ENCODE peak calls at places on chromosomes 1 and 21, in five cellular contexts. E is dorsolateral prefrontal cortex, P is epithelial cell of esophagus, Z is ovary, G is lower lobe of right lung. Q is an unnamed sample.

GRCh38 chr1:207431508-207431907 is 22.6 kb upstream of the CR2 start:
- DNase-seq in G (no peak), Z (no peak), E (no peak), P (no peak), Q (no peak)

GRCh38 chr1:225834417-225835329 is 24.7 kb downstream of the EPHX1 start:
- DNase-seq in P (no peak), E (no peak), Z (peak; percentile 75), G (no peak), Q (peak; percentile 68)

GRCh38 chr1:4344065-4344753 is 310.2 kb upstream of the AJAP1 start:
- DNase-seq in P (no peak), Z (no peak), G (no peak), E (no peak), Q (no peak)

GRCh38 chr1:96538883-96539282 is 182.7 kb upstream of the PTBP2 start:
- DNase-seq in Z (peak; percentile 30), P (peak; percentile 20), G (no peak), E (no peak), Q (no peak)

GRCh38 chr1:107963009-107963408 is 2.0 kb downstream of the VAV3 start:
- DNase-seq in G (no peak), P (no peak), Z (no peak), E (no peak), Q (no peak)

GRCh38 chr1:109277434-109278204 is 5.3 kb downstream of the PSRC1 start:
- DNase-seq in Z (peak; percentile 33), E (peak; percentile 92), G (peak; percentile 91), P (peak; percentile 80), Q (peak; percentile 78)

GRCh38 chr21:19566975-19567374 is 1163.4 kb upstream of the TMPRSS15 start:
- DNase-seq in Z (no peak), G (no peak), P (no peak), E (no peak), Q (no peak)

GRCh38 chr21:42737969-42738590 is 84.7 kb downstream of the PDE9A start:
- DNase-seq in E (peak; percentile 23), Z (peak; percentile 58), P (no peak), G (peak; percentile 76), Q (peak; percentile 67)

GRCh38 chr1:47229884-47230691 is 1.9 kb downstream of the TAL1 start:
- DNase-seq in P (no peak), E (no peak), Z (no peak), G (no peak), Q (no peak)

GRCh38 chr1:169595764-169596711 is 9.8 kb upstream of the F5 start:
- DNase-seq in E (no peak), G (no peak), P (peak; percentile 77), Z (no peak), Q (no peak)

GRCh38 chr1:82401116-82401515 is 600.4 kb downstream of the ADGRL2 start:
- DNase-seq in P (no peak), G (no peak), Z (no peak), E (no peak), Q (no peak)

GRCh38 chr1:94324168-94324544 is 86.8 kb upstream of the ARHGAP29 start:
- DNase-seq in E (no peak), P (peak; percentile 46), Z (no peak), G (no peak), Q (no peak)

GRCh38 chr21:15000076-15000475 is 64.7 kb downstream of the NRIP1 start:
- DNase-seq in Z (no peak), E (no peak), G (no peak), P (no peak), Q (no peak)

GRCh38 chr1:173545688-173546087 is 57.2 kb downstream of the SLC9C2 start:
- DNase-seq in Z (no peak), E (no peak), G (no peak), P (no peak), Q (no peak)

GRCh38 chr1:242211254-242212022 is 212.5 kb upstream of the MAP1LC3C start:
- DNase-seq in Z (no peak), P (no peak), G (no peak), E (no peak), Q (no peak)

GRCh38 chr1:108719654-108720435 is 7.1 kb downstream of the FNDC7 start:
- DNase-seq in G (no peak), P (peak; percentile 90), E (no peak), Z (no peak), Q (no peak)

GRCh38 chr1:205504311-205505075 is at the start of gene CDK18:
- DNase-seq in E (peak; percentile 93), Z (peak; percentile 80), G (peak; percentile 93), P (peak; percentile 73), Q (peak; percentile 87)

GRCh38 chr1:66154394-66154793 is 361.7 kb downstream of the PDE4B start:
- DNase-seq in E (no peak), G (no peak), P (no peak), Z (no peak), Q (no peak)

GRCh38 chr1:208013210-208013609 is 102.3 kb upstream of the CD34 start:
- DNase-seq in P (no peak), G (no peak), E (no peak), Z (no peak), Q (no peak)

GRCh38 chr21:29145354-29145782 is 14.9 kb downstream of the MAP3K7CL start:
- DNase-seq in G (no peak), Z (no peak), E (peak; percentile 53), P (peak; percentile 95), Q (no peak)

GRCh38 chr1:158248122-158248521 is 6.1 kb upstream of the CD1A start:
- DNase-seq in P (no peak), G (no peak), Z (no peak), E (no peak), Q (peak; percentile 23)

GRCh38 chr1:51956528-51957509 is 33.7 kb downstream of the RAB3B start:
- DNase-seq in E (no peak), P (peak; percentile 51), Z (no peak), G (no peak), Q (no peak)

GRCh38 chr1:103489881-103490280 is 35.6 kb upstream of the RNPC3 start:
- DNase-seq in Z (no peak), P (peak; percentile 68), G (no peak), E (no peak), Q (no peak)

GRCh38 chr1:6491480-6491962 is at the start of gene PLEKHG5:
- DNase-seq in P (peak; percentile 99), G (no peak), Z (no peak), E (no peak), Q (peak; percentile 4)

GRCh38 chr1:236516929-236517704 is 6.7 kb upstream of the LGALS8 start:
- DNase-seq in G (no peak), E (no peak), P (peak; percentile 86), Z (no peak), Q (no peak)

GRCh38 chr1:160911441-160911840 is 26.5 kb upstream of the ITLN1 start:
- DNase-seq in G (no peak), P (no peak), Z (no peak), E (no peak), Q (no peak)

GRCh38 chr21:41318218-41318617 is 1.6 kb downstream of the FAM3B start:
- DNase-seq in G (no peak), Z (no peak), E (no peak), P (no peak), Q (no peak)

GRCh38 chr1:100394286-100394685 is 42.0 kb downstream of the CDC14A start:
- DNase-seq in E (no peak), Z (no peak), G (no peak), P (no peak), Q (no peak)
- H3K4me3 ChIP-seq in E (no peak overlapping the region), Z (no peak overlapping the region), G (no peak overlapping the region), P (no peak overlapping the region), Q (no peak overlapping the region)

DNA sequence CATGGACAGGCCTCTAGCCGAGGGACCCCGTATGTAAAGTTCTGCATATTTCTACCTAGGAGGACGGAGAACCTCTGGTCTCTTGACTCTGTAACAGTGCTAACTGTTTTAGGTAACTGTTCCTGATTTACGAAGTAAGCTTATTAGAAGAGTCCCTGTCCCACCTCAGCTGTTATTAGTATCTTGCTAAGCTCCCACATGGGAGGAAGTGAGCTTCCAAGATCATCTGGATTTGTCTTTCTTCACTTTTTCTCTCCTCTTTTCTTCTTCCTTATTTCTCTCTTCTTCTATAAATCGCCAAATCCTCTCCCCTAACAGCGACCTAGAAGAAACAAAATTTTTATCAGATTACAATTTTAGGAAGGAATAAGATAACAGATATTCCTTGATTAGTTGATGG is 4.4 kb downstream of the CD53 start:
- DNase-seq in Z (no peak), E (no peak), G (no peak), P (no peak), Q (no peak)
- H3K4me3 ChIP-seq in Z (no peak overlapping the region), E (no peak overlapping the region), G (peak overlapping the region; percentile 12), P (no peak overlapping the region), Q (no peak overlapping the region)

GRCh38 chr1:59601811-59602210 is 212.9 kb upstream of the HOOK1 start:
- DNase-seq in P (no peak), Z (no peak), E (no peak), G (no peak), Q (no peak)

GRCh38 chr1:59604191-59604590 is 210.6 kb upstream of the HOOK1 start:
- DNase-seq in E (no peak), G (no peak), Z (no peak), P (no peak), Q (no peak)

GRCh38 chr1:59605184-59605583 is 209.6 kb upstream of the HOOK1 start:
- DNase-seq in Z (no peak), G (no peak), P (no peak), E (no peak), Q (no peak)

GRCh38 chr1:59609245-59609644 is 205.5 kb upstream of the HOOK1 start:
- DNase-seq in Z (no peak), G (no peak), E (no peak), P (no peak), Q (no peak)

GRCh38 chr1:59605761-59606160 is 209.0 kb upstream of the HOOK1 start:
- DNase-seq in Z (no peak), P (no peak), G (no peak), E (no peak), Q (no peak)
- H3K4me3 ChIP-seq in Z (no peak overlapping the region), P (no peak overlapping the region), G (no peak overlapping the region), E (no peak overlapping the region), Q (no peak overlapping the region)

GRCh38 chr1:187641463-187641862 is 812.7 kb downstream of the PLA2G4A start:
- DNase-seq in Z (no peak), G (no peak), P (no peak), E (no peak), Q (no peak)

GRCh38 chr1:187641907-187642306 is 813.2 kb downstream of the PLA2G4A start:
- DNase-seq in E (no peak), P (no peak), G (no peak), Z (no peak), Q (no peak)

GRCh38 chr1:187638733-187639132 is 810.0 kb downstream of the PLA2G4A start:
- DNase-seq in G (no peak), Z (no peak), P (no peak), E (no peak), Q (no peak)

GRCh38 chr1:187646536-187647128 is 817.9 kb downstream of the PLA2G4A start:
- DNase-seq in Z (no peak), P (no peak), G (no peak), E (no peak), Q (no peak)

DNA sequence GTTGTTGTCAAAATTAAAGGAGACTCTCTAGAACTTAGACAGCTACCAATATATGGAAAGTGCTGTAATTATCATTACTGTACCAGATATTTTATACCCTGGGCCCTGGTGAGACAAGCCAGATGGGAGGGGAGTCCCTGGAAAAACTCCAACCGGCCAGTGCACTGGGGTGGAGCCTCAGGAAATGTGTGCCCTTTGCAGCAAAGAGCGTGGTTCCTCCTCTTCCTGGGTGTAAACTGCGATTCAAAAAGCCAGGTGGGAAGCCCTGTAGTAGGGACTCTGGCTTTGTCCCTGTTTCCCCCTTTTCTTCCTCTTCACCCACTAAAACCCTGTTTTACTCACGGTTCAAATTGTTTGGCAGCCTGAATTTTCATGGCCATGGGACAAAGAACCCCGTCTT is 812.3 kb downstream of the PLA2G4A start:
- DNase-seq in E (no peak), G (no peak), P (no peak), Z (no peak), Q (no peak)
- H3K4me3 ChIP-seq in E (no peak overlapping the region), G (no peak overlapping the region), P (no peak overlapping the region), Z (no peak overlapping the region), Q (no peak overlapping the region)

GRCh38 chr1:119472463-119473175 is 34.4 kb upstream of the HSD3B1 start:
- DNase-seq in P (no peak), Z (no peak), G (no peak), E (no peak), Q (no peak)
- H3K4me3 ChIP-seq in P (no peak overlapping the region), Z (no peak overlapping the region), G (no peak overlapping the region), E (no peak overlapping the region), Q (no peak overlapping the region)

Q was measured in heart right ventricle.